ENCODE peak calls at places on chromosomes 4 and X, in four cellular contexts. X, B, C and R are unnamed samples.

GRCh38 chr4:124640037-124640730 is 72.3 kb downstream of the ANKRD50 start:
- DNase-seq in X (no peak), B (peak), C (peak), R (peak)

GRCh38 chrX:31237189-31237588 is 165.3 kb upstream of the FTHL17 start:
- DNase-seq in X (no peak), B (no peak), C (no peak), R (no peak)

GRCh38 chr4:115159141-115159540 is 45.7 kb upstream of the NDST4 start:
- DNase-seq in X (no peak), B (no peak), C (no peak), R (no peak)

GRCh38 chrX:114611018-114611619 is 27.2 kb downstream of the HTR2C start:
- DNase-seq in X (peak), B (peak), C (no peak), R (peak)

GRCh38 chrX:7085879-7086278 is 61.6 kb upstream of the STS start:
- DNase-seq in X (no peak), B (no peak), C (no peak), R (no peak)

GRCh38 chr4:142297313-142297712 is 548.8 kb downstream of the INPP4B start:
- DNase-seq in X (no peak), B (no peak), C (no peak), R (no peak)

GRCh38 chr4:40122941-40123340 is 66.3 kb downstream of the N4BP2 start:
- DNase-seq in X (no peak), B (no peak), C (no peak), R (no peak)

GRCh38 chrX:6959006-6959405 is 188.5 kb upstream of the STS start:
- DNase-seq in X (peak), B (no peak), C (no peak), R (no peak)

GRCh38 chr4:140612356-140612755 is 43.6 kb upstream of the UCP1 start:
- DNase-seq in X (no peak), B (no peak), C (no peak), R (no peak)

GRCh38 chrX:17242470-17242869 is 132.5 kb upstream of the NHS start:
- DNase-seq in X (peak), B (peak), C (peak), R (peak)

GRCh38 chr4:56424697-56425514 is 10.5 kb downstream of the PPAT start:
- DNase-seq in X (peak), B (peak), C (no peak), R (peak)

GRCh38 chr4:78552398-78553396 is 1.1 kb downstream of the ANXA3 start:
- DNase-seq in X (peak), B (no peak), C (peak), R (no peak)

GRCh38 chr4:175539498-175539897 is 272.6 kb downstream of the GPM6A start:
- DNase-seq in X (no peak), B (no peak), C (no peak), R (no peak)

GRCh38 chr4:61200195-61200990 is at the start of gene ADGRL3:
- DNase-seq in X (peak), B (peak), C (no peak), R (peak)

GRCh38 chr4:142373610-142374009 is 472.5 kb downstream of the INPP4B start:
- DNase-seq in X (no peak), B (no peak), C (no peak), R (peak)

GRCh38 chr4:152415980-152416379 is 119.9 kb downstream of the FBXW7 start:
- DNase-seq in X (no peak), B (peak), C (no peak), R (peak)

GRCh38 chr4:71415491-71415890 is 76.7 kb downstream of the SLC4A4 start:
- DNase-seq in X (no peak), B (no peak), C (no peak), R (no peak)

GRCh38 chrX:129540725-129541184 is 696 bp downstream of the OCRL start:
- DNase-seq in X (peak), B (peak), C (no peak), R (no peak)

GRCh38 chr4:174528226-174528625 is 5.9 kb upstream of the HPGD start:
- DNase-seq in X (no peak), B (no peak), C (no peak), R (no peak)

GRCh38 chr4:4618846-4619245 is 77.0 kb upstream of the STX18 start:
- DNase-seq in X (no peak), B (peak), C (no peak), R (peak)

GRCh38 chr4:26885912-26886274 is 25.3 kb downstream of the STIM2 start:
- DNase-seq in X (peak), B (no peak), C (no peak), R (no peak)

GRCh38 chrX:42619068-42619467 is 158.9 kb downstream of the PPP1R2C start:
- DNase-seq in X (no peak), B (no peak), C (no peak), R (no peak)

GRCh38 chrX:76109654-76110053 is 63.2 kb upstream of the PBDC1 start:
- DNase-seq in X (no peak), B (no peak), C (no peak), R (no peak)

GRCh38 chr4:182141046-182141445 is 102.2 kb upstream of the TENM3 start:
- DNase-seq in X (no peak), B (no peak), C (no peak), R (peak)

GRCh38 chrX:104913348-104913747 is 307.1 kb downstream of the TEX13A start:
- DNase-seq in X (no peak), B (peak), C (no peak), R (peak)

GRCh38 chrX:102651242-102651967 is at the start of gene GPRASP1:
- DNase-seq in X (peak), B (peak), C (no peak), R (peak)

GRCh38 chr4:145609494-145610427 is 9.4 kb upstream of the MMAA start:
- DNase-seq in X (peak), B (peak), C (no peak), R (peak)

GRCh38 chr4:41358626-41359025 is 101.9 kb downstream of the UCHL1 start:
- DNase-seq in X (no peak), B (no peak), C (no peak), R (no peak)

GRCh38 chr4:120683902-120684540 is 238.5 kb downstream of the PRDM5 start:
- DNase-seq in X (no peak), B (no peak), C (no peak), R (no peak)

GRCh38 chr4:48102303-48102702 is 31.7 kb downstream of the TXK start:
- DNase-seq in X (no peak), B (no peak), C (no peak), R (no peak)
- TF ChIP-seq CTCF in X (no peak), B (peak), C (peak), R (no peak)

DNA sequence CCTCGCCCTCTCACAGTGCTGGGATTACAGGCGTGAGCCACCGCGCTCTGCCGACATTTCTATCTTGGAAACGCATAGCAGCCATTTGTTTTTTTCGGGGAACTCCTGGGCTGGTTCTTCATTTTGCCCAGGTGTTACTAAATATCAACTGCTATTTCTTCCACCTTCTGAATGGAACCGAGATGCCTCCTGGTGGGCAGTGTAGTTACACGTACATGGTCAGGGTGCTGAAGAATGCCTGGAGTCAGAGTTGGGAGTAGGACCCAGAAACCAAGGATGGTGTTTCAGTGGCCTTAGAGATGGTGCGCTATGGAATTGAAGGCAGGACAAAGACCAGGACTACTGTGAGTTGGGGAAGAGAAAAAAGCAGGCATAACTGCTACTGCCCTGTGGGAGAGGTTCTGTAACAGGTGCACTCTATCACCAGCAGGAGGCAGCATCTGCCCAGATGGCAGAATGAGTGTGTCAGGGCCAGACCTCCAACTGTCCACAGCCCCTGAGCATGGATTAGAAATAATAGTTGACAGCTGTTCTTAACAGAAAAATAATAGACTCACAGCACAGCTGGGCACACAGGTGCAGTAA is 81.7 kb downstream of the ZC4H2 start:
- DNase-seq in X (peak), B (peak), C (no peak), R (no peak)
- TF ChIP-seq CTCF in X (peak), B (peak), C (no peak), R (peak)

DNA sequence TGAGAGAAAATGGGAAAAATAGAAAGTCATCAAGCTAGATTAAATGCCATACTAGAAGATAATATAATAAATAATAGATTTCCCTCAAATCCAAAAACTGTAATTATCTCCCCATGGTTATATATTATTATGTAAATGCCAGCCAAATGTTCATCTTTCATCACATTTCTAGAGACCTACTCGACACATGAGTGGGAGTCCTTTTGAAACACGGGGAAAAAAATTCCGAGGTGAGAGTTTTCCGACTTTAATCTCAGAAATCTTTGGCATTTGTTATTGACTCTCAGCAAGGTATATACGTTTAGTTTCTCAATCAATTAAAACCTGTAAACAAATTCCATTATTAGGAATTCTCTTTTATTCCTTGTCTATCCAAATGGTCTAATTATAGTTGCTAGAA is 465.4 kb upstream of the SMIM31 start:
- DNase-seq in X (no peak), B (no peak), C (no peak), R (no peak)
- TF ChIP-seq CTCF in X (no peak), B (no peak), C (no peak), R (no peak)

GRCh38 chrX:43953218-43953617 is 20.0 kb downstream of the NDP start:
- DNase-seq in X (no peak), B (peak), C (no peak), R (peak)

DNA sequence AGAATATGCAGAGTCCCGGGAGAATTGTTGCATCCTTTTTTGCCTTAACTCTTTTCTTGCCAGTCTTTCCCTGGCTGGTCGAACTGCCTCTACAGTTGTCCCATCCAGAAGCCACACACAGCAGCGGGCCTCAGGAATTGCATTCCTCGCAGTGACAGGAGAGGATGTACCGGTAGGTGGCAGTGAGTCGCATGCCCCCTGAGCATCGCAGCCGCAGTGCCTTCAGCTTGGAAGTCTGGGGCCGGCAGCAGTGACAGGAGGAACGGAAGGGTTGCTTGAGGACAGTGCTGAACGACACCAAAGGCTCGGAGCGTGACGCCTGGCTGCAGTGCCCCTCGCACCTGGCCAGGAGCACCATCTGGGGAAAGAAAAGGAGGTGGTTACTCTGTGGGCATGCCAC is 23.5 kb downstream of the NDP start:
- DNase-seq in X (no peak), B (peak), C (no peak), R (no peak)
- TF ChIP-seq CTCF in X (peak), B (peak), C (peak), R (peak)

GRCh38 chrX:73398185-73398914 is 48.5 kb upstream of the CDX4 start:
- DNase-seq in X (no peak), B (no peak), C (no peak), R (no peak)

GRCh38 chrX:73401591-73402266 is 45.1 kb upstream of the CDX4 start:
- DNase-seq in X (no peak), B (no peak), C (no peak), R (no peak)

DNA sequence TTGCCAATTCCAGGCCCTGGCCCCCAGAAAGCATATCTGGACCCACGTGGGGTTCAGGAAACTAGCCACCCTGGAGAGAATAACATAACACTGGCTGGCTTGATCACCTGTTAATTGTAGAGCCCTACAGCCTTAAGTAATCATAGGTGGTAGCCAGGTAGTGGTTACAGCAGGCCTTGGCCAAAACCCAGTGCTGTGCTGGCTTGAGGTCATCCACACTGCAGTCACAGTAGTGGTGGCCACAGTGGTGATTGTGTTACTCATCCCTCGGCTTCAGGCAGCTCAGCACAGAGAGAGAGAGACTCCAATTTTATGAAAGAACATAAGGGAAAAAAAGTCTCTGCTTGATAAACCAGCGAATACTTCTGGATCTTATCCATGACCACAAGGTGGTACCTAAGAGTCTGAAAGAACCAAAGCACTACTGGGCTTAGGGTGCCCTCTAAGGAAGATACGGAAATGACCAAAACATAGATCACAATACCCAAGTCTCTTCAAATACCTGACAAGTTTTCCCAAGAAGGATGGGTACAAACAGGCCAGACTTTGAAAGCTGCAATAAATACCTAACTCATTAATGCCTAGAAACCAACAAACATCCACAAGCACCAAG is 46.6 kb upstream of the CDX4 start:
- DNase-seq in X (no peak), B (no peak), C (no peak), R (no peak)
- TF ChIP-seq CTCF in X (no peak), B (no peak), C (no peak), R (no peak)

DNA sequence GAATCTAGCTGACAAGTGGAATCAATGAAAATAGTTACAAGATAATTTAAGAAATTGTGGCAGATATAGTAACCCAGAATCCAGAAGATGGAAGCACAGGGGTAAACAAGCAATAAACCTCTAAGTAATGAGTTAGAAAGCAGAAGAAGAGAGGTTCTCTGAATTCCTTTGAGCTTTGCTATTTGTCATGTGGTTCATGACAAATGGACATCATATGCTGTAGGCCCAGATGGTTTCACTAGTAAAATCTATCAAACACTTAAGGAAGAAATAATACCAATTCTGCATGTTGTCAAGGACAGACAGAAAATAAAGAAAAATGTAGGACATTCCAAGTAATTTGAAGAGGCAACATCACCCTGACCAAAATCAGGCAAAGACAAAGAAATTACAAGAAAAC is 480.8 kb upstream of the INTU start:
- DNase-seq in X (no peak), B (no peak), C (no peak), R (no peak)
- TF ChIP-seq CTCF in X (no peak), B (no peak), C (no peak), R (no peak)

GRCh38 chrX:49066278-49066677 is 7.5 kb downstream of the CCDC120 start:
- DNase-seq in X (no peak), B (no peak), C (no peak), R (no peak)
- TF ChIP-seq CTCF in X (no peak), B (no peak), C (no peak), R (no peak)

DNA sequence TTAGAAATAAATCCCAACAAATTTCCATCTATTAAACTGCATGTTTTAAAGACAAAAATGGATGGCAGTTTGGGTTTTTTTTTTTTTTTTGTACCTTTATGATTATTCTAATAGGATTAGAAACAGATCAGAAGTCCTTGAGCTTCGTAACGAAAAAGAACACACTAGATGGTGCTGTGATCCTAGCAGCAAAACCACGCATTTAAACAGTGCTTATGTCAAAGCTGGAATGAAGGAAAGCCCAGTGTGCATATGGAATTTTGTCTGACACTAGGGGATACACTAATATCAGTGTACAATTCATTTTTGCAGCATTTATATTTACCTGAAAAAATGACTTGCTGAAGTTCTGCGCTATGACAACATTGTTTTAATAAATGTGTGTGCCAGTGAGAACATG is 229.1 kb downstream of the VEGFC start:
- DNase-seq in X (no peak), B (peak), C (no peak), R (no peak)
- TF ChIP-seq CTCF in X (no peak), B (peak), C (peak), R (peak)

DNA sequence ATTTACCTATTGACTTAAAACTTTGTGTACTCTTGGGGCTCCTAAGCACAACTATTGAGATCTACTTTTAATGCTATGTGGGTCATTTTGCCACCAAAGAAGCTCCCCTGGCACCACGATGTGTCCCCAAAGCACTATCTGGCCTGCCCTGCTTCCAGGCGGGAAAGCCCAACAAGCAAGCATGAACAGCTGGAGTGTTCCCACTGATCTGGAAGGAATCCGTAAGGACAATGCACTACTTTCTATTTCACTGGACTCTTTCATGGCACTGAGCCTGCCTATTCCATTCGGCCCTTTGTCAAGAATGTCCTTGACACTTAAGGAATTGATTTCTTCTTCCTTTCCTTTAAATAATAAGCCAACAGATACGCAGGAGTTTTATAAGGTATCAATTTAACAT is 38.8 kb downstream of the GRIA3 start:
- DNase-seq in X (no peak), B (no peak), C (no peak), R (no peak)
- TF ChIP-seq CTCF in X (no peak), B (no peak), C (no peak), R (no peak)

GRCh38 chr4:15848191-15848842 is 70.2 kb downstream of the CD38 start:
- DNase-seq in X (no peak), B (no peak), C (no peak), R (peak)
- TF ChIP-seq CTCF in X (no peak), B (no peak), C (peak), R (no peak)